ENCODE peak calls at places on chromosomes 16 and 17, in eight cellular contexts. J is anterior cingulate cortex; O is HCT116; N is T-helper 9 cell; L is T-helper 2 cell; Q is dermis microvascular lymphatic vessel endothelial cell; V is stimulated activated CD8-positive, alpha-beta memory T cell treated with anti-CD3 and anti-CD28 coated beads, Interleukin-12 subunit alpha, Interleukin-12 subunit beta, amount 100 ng/mL, for 1 hour; U is stimulated activated CD4-positive, alpha-beta T cell treated with anti-CD3 and anti-CD28 coated beads, Interleukin-12 subunit alpha, Interleukin-12 subunit beta, amount 100 ng/mL, for 4 hours. H is an unnamed sample.
A peak's percentile ranks its signal among the peaks of the same experiment; 100 is the strongest.

GRCh38 chr17:15502315-15503112 is 35.1 kb upstream of the CDRT4 start:
- DNase-seq in N (peak; percentile 44), J (peak; percentile 52), O (peak; percentile 33), V (peak; percentile 35), L (peak; percentile 43), Q (peak; percentile 78), U (peak; percentile 72), H (peak; percentile 80)

GRCh38 chr17:81866440-81867122 is 4.6 kb downstream of the ARHGDIA start:
- DNase-seq in V (no peak), O (no peak), Q (no peak), N (no peak), J (no peak), L (no peak), U (peak; percentile 19), H (no peak)

GRCh38 chr17:79699386-79700036 is 31.2 kb upstream of the ENPP7 start:
- DNase-seq in U (no peak), V (no peak), J (no peak), N (no peak), Q (no peak), L (no peak), O (peak; percentile 39), H (no peak)

GRCh38 chr16:21590791-21591190 is 8.6 kb upstream of the METTL9 start:
- DNase-seq in L (no peak), V (no peak), J (no peak), N (no peak), O (no peak), U (no peak), Q (no peak), H (no peak)

GRCh38 chr17:30594223-30594952 is 117.2 kb downstream of the GOSR1 start:
- DNase-seq in O (no peak), V (no peak), J (no peak), N (no peak), U (no peak), L (no peak), Q (no peak), H (no peak)

GRCh38 chr16:88009566-88010342 is 58.5 kb downstream of the BANP start:
- DNase-seq in L (no peak), O (no peak), V (no peak), U (no peak), N (no peak), J (no peak), Q (no peak), H (no peak)

GRCh38 chr16:86882586-86883280 is 304.4 kb downstream of the FOXL1 start:
- DNase-seq in U (no peak), O (no peak), J (peak; percentile 7), Q (peak; percentile 70), L (no peak), V (no peak), N (no peak), H (no peak)

GRCh38 chr17:16484445-16485169 is 7.4 kb downstream of the LRRC75A start:
- DNase-seq in N (no peak), J (no peak), V (no peak), Q (no peak), L (no peak), U (no peak), O (no peak), H (no peak)

GRCh38 chr17:49880291-49881053 is 32.6 kb upstream of the TAC4 start:
- DNase-seq in L (peak; percentile 62), N (peak; percentile 62), U (peak; percentile 73), V (peak; percentile 51), O (peak; percentile 70), J (peak; percentile 13), Q (peak; percentile 62), H (peak; percentile 79)

GRCh38 chr16:68331879-68332410 is 21.1 kb downstream of the PRMT7 start:
- DNase-seq in V (no peak), U (no peak), O (no peak), Q (peak; percentile 55), N (no peak), J (no peak), L (no peak), H (no peak)

GRCh38 chr17:47810200-47810821 is 11.3 kb downstream of the OSBPL7 start:
- DNase-seq in J (no peak), V (no peak), L (no peak), N (no peak), Q (peak; percentile 75), U (no peak), O (peak; percentile 93), H (peak; percentile 82)

GRCh38 chr17:18889658-18890057 is 31.7 kb downstream of the PRPSAP2 start:
- DNase-seq in U (no peak), O (no peak), N (no peak), J (no peak), Q (peak; percentile 48), V (no peak), L (no peak), H (no peak)

GRCh38 chr16:4800290-4801041 is 2.0 kb downstream of the ROGDI start:
- DNase-seq in J (peak; percentile 22), V (no peak), U (no peak), O (no peak), Q (peak; percentile 20), L (no peak), N (no peak), H (peak; percentile 84)

GRCh38 chr17:34171245-34171818 is 83.8 kb upstream of the CCL2 start:
- DNase-seq in L (peak; percentile 15), O (peak; percentile 12), U (peak; percentile 29), N (peak; percentile 11), J (no peak), Q (peak; percentile 63), V (peak; percentile 33), H (peak; percentile 63)

GRCh38 chr17:41844971-41845370 is 7.3 kb downstream of the KLHL10 start:
- DNase-seq in O (no peak), Q (no peak), J (no peak), U (no peak), N (no peak), V (no peak), L (no peak), H (no peak)

GRCh38 chr16:86338403-86339115 is 171.8 kb upstream of the FOXF1 start:
- DNase-seq in L (no peak), Q (no peak), O (no peak), U (no peak), V (no peak), J (no peak), N (no peak), H (no peak)

GRCh38 chr16:84841787-84842300 is 22.1 kb downstream of the CRISPLD2 start:
- DNase-seq in U (no peak), O (peak; percentile 71), Q (no peak), V (no peak), J (no peak), L (no peak), N (no peak), H (peak; percentile 85)

GRCh38 chr17:80892019-80892855 is 99.4 kb upstream of the CHMP6 start:
- DNase-seq in V (peak; percentile 72), U (peak; percentile 85), Q (peak; percentile 99), O (peak; percentile 91), L (peak; percentile 77), N (peak; percentile 77), J (peak; percentile 10), H (no peak)

GRCh38 chr17:39665642-39666221 is 583 bp downstream of the TCAP start:
- DNase-seq in N (no peak), L (no peak), O (no peak), Q (no peak), V (no peak), U (no peak), J (no peak), H (no peak)

GRCh38 chr17:38460082-38460715 is 31.9 kb downstream of the ARHGAP23 start:
- DNase-seq in Q (no peak), O (no peak), N (no peak), U (no peak), J (no peak), V (no peak), L (no peak), H (no peak)

GRCh38 chr16:685967-686366 is 1.8 kb upstream of the JMJD8 start:
- DNase-seq in V (no peak), J (no peak), L (no peak), N (no peak), Q (peak; percentile 54), U (no peak), O (no peak), H (peak; percentile 76)

GRCh38 chr16:89506113-89506504 is 2.1 kb upstream of the SPG7 start:
- DNase-seq in N (no peak), J (no peak), L (no peak), Q (no peak), V (no peak), U (no peak), O (no peak), H (peak; percentile 61)

GRCh38 chr16:31219154-31219741 is 2.3 kb upstream of the PYDC1 start:
- DNase-seq in O (no peak), V (no peak), Q (no peak), J (no peak), N (no peak), L (no peak), U (no peak), H (no peak)

GRCh38 chr17:48240562-48241130 is 133.1 kb downstream of the SNX11 start:
- DNase-seq in J (no peak), N (no peak), L (no peak), Q (peak; percentile 45), U (no peak), O (peak; percentile 66), V (no peak), H (no peak)

GRCh38 chr17:66431910-66432309 is 129.5 kb downstream of the PRKCA start:
- DNase-seq in U (no peak), L (no peak), Q (peak; percentile 53), V (no peak), J (no peak), O (no peak), N (no peak), H (no peak)

GRCh38 chr16:61181982-61182381 is 854.3 kb downstream of the CDH8 start:
- DNase-seq in L (no peak), V (no peak), Q (no peak), J (no peak), N (no peak), U (no peak), O (no peak), H (no peak)

GRCh38 chr17:43360376-43360738 is 38.4 kb upstream of the ARL4D start:
- DNase-seq in V (peak; percentile 58), Q (peak; percentile 92), O (no peak), L (peak; percentile 70), N (peak; percentile 37), J (no peak), U (peak; percentile 40), H (peak; percentile 59)

GRCh38 chr17:75763613-75764416 is 1.2 kb downstream of the GALK1 start:
- DNase-seq in J (no peak), N (no peak), O (no peak), U (no peak), Q (no peak), L (no peak), V (no peak), H (no peak)

GRCh38 chr17:77571141-77571540 is 387.4 kb upstream of the TNRC6C start:
- DNase-seq in J (no peak), N (no peak), Q (no peak), V (no peak), L (no peak), O (no peak), U (no peak), H (no peak)

GRCh38 chr16:53041196-53041977 is 11.3 kb downstream of the CHD9NB start:
- DNase-seq in N (no peak), L (no peak), J (no peak), Q (peak; percentile 84), U (no peak), O (no peak), V (no peak), H (peak; percentile 53)

GRCh38 chr17:35981246-35981645 is at the start of gene CCL16:
- DNase-seq in Q (no peak), J (no peak), N (no peak), L (no peak), O (no peak), U (no peak), V (no peak), H (no peak)

GRCh38 chr16:83143788-83144187 is 517.0 kb downstream of the CDH13 start:
- DNase-seq in Q (no peak), N (no peak), V (no peak), L (no peak), J (no peak), U (no peak), O (no peak), H (no peak)